ENCODE peak calls at places on chromosomes 6 and 20, in nine cellular contexts. M, T, C, G, W, O, J, P and X are unnamed samples.

GRCh38 chr6:45923831-45924391 is 91.7 kb downstream of the CLIC5 start:
- ATAC-seq in J (no peak), T (peak; percentile 91), P (peak; percentile 90), G (peak; percentile 64), C (peak; percentile 16), M (no peak), O (no peak), W (no peak), X (peak; percentile 87)

GRCh38 chr6:161351855-161352254 is 78.0 kb upstream of the AGPAT4 start:
- ATAC-seq in M (no peak), O (no peak), P (no peak), G (no peak), W (no peak), C (no peak), J (no peak), T (no peak), X (no peak)

GRCh38 chr20:60804240-60804917 is 447.7 kb upstream of the CDH4 start:
- ATAC-seq in P (no peak), W (no peak), G (no peak), C (no peak), J (no peak), M (no peak), O (no peak), T (no peak), X (no peak)

GRCh38 chr20:62924567-62925419 is 1.5 kb downstream of the DIDO1 start:
- ATAC-seq in C (peak; percentile 23), G (peak; percentile 49), O (no peak), W (no peak), P (no peak), J (no peak), M (no peak), T (no peak), X (no peak)

GRCh38 chr6:105835373-105835772 is 250.8 kb upstream of the PRDM1 start:
- ATAC-seq in W (no peak), M (no peak), O (no peak), P (no peak), T (no peak), C (no peak), J (peak; percentile 31), G (peak; percentile 38), X (no peak)

GRCh38 chr20:61966492-61967244 is 99.0 kb downstream of the TAF4 start:
- ATAC-seq in O (no peak), G (no peak), W (no peak), J (no peak), C (peak; percentile 17), T (no peak), M (peak; percentile 42), P (no peak), X (no peak)

GRCh38 chr6:28615955-28616747 is 90.5 kb downstream of the GPX5 start:
- ATAC-seq in C (no peak), P (no peak), G (no peak), M (no peak), T (no peak), J (no peak), O (no peak), W (no peak), X (no peak)

GRCh38 chr6:169490409-169490708 is 211.5 kb downstream of the WDR27 start:
- ATAC-seq in J (no peak), O (no peak), W (no peak), P (no peak), M (no peak), T (no peak), C (no peak), G (no peak), X (no peak)

GRCh38 chr6:45902984-45903383 is 112.7 kb downstream of the CLIC5 start:
- ATAC-seq in C (no peak), O (no peak), J (no peak), G (no peak), M (no peak), T (no peak), P (no peak), W (no peak), X (no peak)

GRCh38 chr6:39420300-39421265 is 98.1 kb upstream of the KCNK16 start:
- ATAC-seq in T (no peak), P (no peak), W (peak; percentile 60), C (peak; percentile 87), J (no peak), G (no peak), O (no peak), M (no peak), X (no peak)

GRCh38 chr6:111722220-111722731 is 116.6 kb upstream of the TRAF3IP2 start:
- ATAC-seq in G (no peak), P (no peak), M (peak; percentile 6), J (no peak), T (no peak), O (no peak), W (no peak), C (no peak), X (no peak)

GRCh38 chr20:18362916-18363315 is 74.6 kb downstream of the ZNF133 start:
- ATAC-seq in T (no peak), P (no peak), W (no peak), G (no peak), O (no peak), J (no peak), M (no peak), C (no peak), X (no peak)

GRCh38 chr20:38252292-38253288 is 7.9 kb downstream of the KIAA1755 start:
- ATAC-seq in C (no peak), O (no peak), J (no peak), G (no peak), T (no peak), P (no peak), W (no peak), M (no peak), X (no peak)

GRCh38 chr20:50519036-50519780 is 9.0 kb downstream of the PTPN1 start:
- ATAC-seq in M (no peak), G (no peak), C (peak; percentile 19), P (peak; percentile 51), O (peak; percentile 78), W (no peak), J (peak; percentile 74), T (peak; percentile 57), X (no peak)

GRCh38 chr20:49354673-49355072 is 76.8 kb upstream of the ZNFX1 start:
- ATAC-seq in J (no peak), O (no peak), M (no peak), T (no peak), G (no peak), C (no peak), W (no peak), P (no peak), X (no peak)

GRCh38 chr6:148177589-148178233 is 164.9 kb upstream of the SASH1 start:
- ATAC-seq in M (no peak), O (no peak), G (peak; percentile 58), W (peak; percentile 58), J (no peak), P (no peak), T (no peak), C (peak; percentile 31), X (no peak)

GRCh38 chr6:15961630-15962448 is 167.0 kb upstream of the MYLIP start:
- ATAC-seq in M (no peak), T (no peak), O (no peak), P (no peak), J (no peak), G (no peak), W (no peak), C (no peak), X (no peak)

GRCh38 chr20:55744896-55745295 is 260.4 kb downstream of the CBLN4 start:
- ATAC-seq in J (no peak), W (no peak), C (no peak), M (no peak), T (no peak), O (no peak), G (no peak), P (no peak), X (no peak)

GRCh38 chr6:166348305-166348949 is 6.1 kb upstream of the SFT2D1 start:
- ATAC-seq in C (no peak), G (no peak), M (no peak), J (no peak), P (no peak), W (no peak), T (peak; percentile 69), O (no peak), X (no peak)

GRCh38 chr20:50356522-50356880 is 153.7 kb upstream of the PTPN1 start:
- ATAC-seq in T (no peak), C (no peak), P (no peak), J (no peak), O (no peak), W (no peak), G (no peak), M (no peak), X (no peak)

GRCh38 chr20:21499641-21500040 is 14.2 kb downstream of the NKX2-2 start:
- ATAC-seq in O (no peak), W (no peak), C (no peak), P (no peak), J (no peak), M (no peak), T (no peak), G (no peak), X (no peak)

GRCh38 chr6:27505209-27506027 is 32.5 kb upstream of the ZNF184 start:
- ATAC-seq in P (no peak), C (no peak), M (peak; percentile 92), T (peak; percentile 62), O (peak; percentile 17), G (peak; percentile 88), W (no peak), J (peak; percentile 42), X (peak; percentile 26)

GRCh38 chr6:111662794-111663231 is 57.1 kb upstream of the TRAF3IP2 start:
- ATAC-seq in P (no peak), G (no peak), M (peak; percentile 42), J (peak; percentile 48), O (no peak), C (peak; percentile 17), W (no peak), T (peak; percentile 53), X (peak; percentile 20)

GRCh38 chr6:83707829-83708545 is 914 bp downstream of the SNAP91 start:
- ATAC-seq in P (no peak), T (peak; percentile 49), M (peak; percentile 37), G (no peak), J (no peak), C (no peak), W (peak; percentile 48), O (no peak), X (peak; percentile 25)

GRCh38 chr6:87183687-87184086 is 28.3 kb downstream of the ZNF292 start:
- ATAC-seq in C (no peak), M (no peak), J (no peak), G (peak; percentile 79), T (peak; percentile 50), O (no peak), P (no peak), W (no peak), X (peak; percentile 38)

GRCh38 chr6:70134542-70134941 is 168.3 kb downstream of the COL9A1 start:
- ATAC-seq in G (no peak), W (no peak), C (no peak), J (no peak), P (no peak), M (no peak), O (no peak), T (no peak), X (no peak)

GRCh38 chr6:156508923-156509322 is 268.3 kb upstream of the ARID1B start:
- ATAC-seq in G (no peak), O (peak; percentile 33), J (no peak), P (no peak), C (no peak), W (no peak), M (no peak), T (no peak), X (no peak)

GRCh38 chr20:62728028-62728780 is 19.6 kb downstream of the NTSR1 start:
- ATAC-seq in T (no peak), P (peak; percentile 35), W (no peak), J (peak; percentile 71), M (peak; percentile 67), G (no peak), O (peak; percentile 47), C (no peak), X (no peak)

GRCh38 chr6:94196891-94197290 is 777.5 kb upstream of the EPHA7 start:
- ATAC-seq in W (no peak), P (no peak), M (no peak), C (no peak), O (no peak), G (no peak), T (no peak), J (no peak), X (no peak)

GRCh38 chr6:42263165-42263852 is 45.6 kb upstream of the MRPS10 start:
- ATAC-seq in G (no peak), J (no peak), O (no peak), P (no peak), T (no peak), W (no peak), C (no peak), M (no peak), X (no peak)

GRCh38 chr6:30463242-30463641 is 26.1 kb upstream of the HLA-E start:
- ATAC-seq in W (no peak), M (no peak), G (no peak), T (no peak), O (peak; percentile 26), C (no peak), P (peak; percentile 5), J (no peak), X (no peak)